ENCODE peak calls at places on chromosome 1, in six cellular contexts. K is ovary, T is brain microvascular endothelial cell, X is fibroblast of lung, U is tibial nerve, R is HCT116. N is an unnamed sample.

GRCh38 chr1:213623103-213623581 is 364.6 kb upstream of the PROX1 start:
- DNase-seq in K (no peak), T (no peak), X (no peak), U (no peak), R (no peak), N (no peak)

GRCh38 chr1:86152887-86153286 is 3.7 kb downstream of the COL24A1 start:
- DNase-seq in K (no peak), T (no peak), X (no peak), U (no peak), R (no peak), N (no peak)

GRCh38 chr1:125118147-125118993 is 3933.6 kb downstream of the SRGAP2C start:
- DNase-seq in K (no peak), T (no peak), X (no peak), U (no peak), R (no peak), N (no peak)

GRCh38 chr1:68959631-68960030 is 462.7 kb upstream of the DEPDC1 start:
- DNase-seq in K (no peak), T (no peak), X (no peak), U (no peak), R (no peak), N (no peak)

GRCh38 chr1:55035904-55036303 is 3.4 kb upstream of the PCSK9 start:
- DNase-seq in K (no peak), T (no peak), X (no peak), U (no peak), R (peak), N (no peak)

GRCh38 chr1:226655251-226656163 is 83.6 kb downstream of the ITPKB start:
- DNase-seq in K (no peak), T (no peak), X (no peak), U (no peak), R (no peak), N (no peak)

GRCh38 chr1:229114781-229115417 is 156.0 kb upstream of the RAB4A start:
- DNase-seq in K (peak), T (no peak), X (peak), U (no peak), R (no peak), N (no peak)

GRCh38 chr1:34113887-34114286 is 51.1 kb downstream of the CSMD2 start:
- DNase-seq in K (no peak), T (peak), X (no peak), U (no peak), R (peak), N (no peak)

GRCh38 chr1:209926045-209926444 is 12.0 kb upstream of the SYT14 start:
- DNase-seq in K (no peak), T (peak), X (peak), U (no peak), R (no peak), N (no peak)

GRCh38 chr1:245459621-245460020 is 304.8 kb downstream of the KIF26B start:
- DNase-seq in K (no peak), T (no peak), X (no peak), U (no peak), R (no peak), N (no peak)

GRCh38 chr1:220808501-220809186 is 21.9 kb downstream of the MTARC1 start:
- DNase-seq in K (no peak), T (peak), X (no peak), U (no peak), R (no peak), N (no peak)

GRCh38 chr1:225474986-225475820 is 47.4 kb upstream of the LBR start:
- DNase-seq in K (peak), T (peak), X (peak), U (no peak), R (peak), N (no peak)

GRCh38 chr1:4638347-4638734 is 16.1 kb upstream of the AJAP1 start:
- DNase-seq in K (no peak), T (no peak), X (no peak), U (no peak), R (no peak), N (no peak)

GRCh38 chr1:117616967-117617366 is 11.1 kb downstream of the TENT5C start:
- DNase-seq in K (no peak), T (no peak), X (no peak), U (no peak), R (no peak), N (no peak)

GRCh38 chr1:91736146-91736998 is 149.6 kb downstream of the TGFBR3 start:
- DNase-seq in K (no peak), T (no peak), X (peak), U (no peak), R (no peak), N (no peak)

GRCh38 chr1:47351305-47351704 is 17.7 kb downstream of the CMPK1 start:
- DNase-seq in K (no peak), T (no peak), X (no peak), U (no peak), R (no peak), N (no peak)

GRCh38 chr1:54945393-54945936 is 35.0 kb upstream of the TMEM61 start:
- DNase-seq in K (no peak), T (no peak), X (no peak), U (no peak), R (no peak), N (no peak)

GRCh38 chr1:23598424-23598823 is 39.1 kb upstream of the ID3 start:
- DNase-seq in K (no peak), T (no peak), X (no peak), U (no peak), R (no peak), N (no peak)

GRCh38 chr1:179166663-179167417 is 62.6 kb downstream of the ABL2 start:
- DNase-seq in K (no peak), T (no peak), X (peak), U (no peak), R (no peak), N (no peak)

GRCh38 chr1:35539824-35540261 is 17.4 kb downstream of the KIAA0319L start:
- DNase-seq in K (no peak), T (no peak), X (peak), U (no peak), R (no peak), N (no peak)

GRCh38 chr1:152962876-152963415 is 7.5 kb upstream of the SPRR4 start:
- DNase-seq in K (no peak), T (no peak), X (no peak), U (no peak), R (no peak), N (no peak)

GRCh38 chr1:192475970-192476369 is 99.6 kb upstream of the RGS1 start:
- DNase-seq in K (no peak), T (no peak), X (no peak), U (no peak), R (no peak), N (no peak)

GRCh38 chr1:196030455-196030854 is 577.8 kb downstream of the KCNT2 start:
- DNase-seq in K (no peak), T (no peak), X (no peak), U (no peak), R (no peak), N (no peak)

GRCh38 chr1:196029410-196029809 is 578.8 kb downstream of the KCNT2 start:
- DNase-seq in K (no peak), T (no peak), X (no peak), U (no peak), R (no peak), N (no peak)

GRCh38 chr1:196034080-196034706 is 574.0 kb downstream of the KCNT2 start:
- DNase-seq in K (no peak), T (no peak), X (peak), U (no peak), R (no peak), N (no peak)
- H3K4me3 ChIP-seq in K (no peak), T (no peak), X (no peak), U (no peak), R (no peak), N (no peak)

GRCh38 chr1:94329276-94329675 is 88.9 kb upstream of the ABCD3 start:
- DNase-seq in K (no peak), T (no peak), X (no peak), U (no peak), R (no peak), N (no peak)

GRCh38 chr1:94332516-94332915 is 85.7 kb upstream of the ABCD3 start:
- DNase-seq in K (no peak), T (no peak), X (no peak), U (no peak), R (no peak), N (no peak)

GRCh38 chr1:94332952-94333351 is 85.2 kb upstream of the ABCD3 start:
- DNase-seq in K (no peak), T (peak), X (peak), U (no peak), R (no peak), N (no peak)

GRCh38 chr1:94327001-94327685 is 89.8 kb upstream of the ARHGAP29 start:
- DNase-seq in K (no peak), T (peak), X (no peak), U (no peak), R (peak), N (no peak)

DNA sequence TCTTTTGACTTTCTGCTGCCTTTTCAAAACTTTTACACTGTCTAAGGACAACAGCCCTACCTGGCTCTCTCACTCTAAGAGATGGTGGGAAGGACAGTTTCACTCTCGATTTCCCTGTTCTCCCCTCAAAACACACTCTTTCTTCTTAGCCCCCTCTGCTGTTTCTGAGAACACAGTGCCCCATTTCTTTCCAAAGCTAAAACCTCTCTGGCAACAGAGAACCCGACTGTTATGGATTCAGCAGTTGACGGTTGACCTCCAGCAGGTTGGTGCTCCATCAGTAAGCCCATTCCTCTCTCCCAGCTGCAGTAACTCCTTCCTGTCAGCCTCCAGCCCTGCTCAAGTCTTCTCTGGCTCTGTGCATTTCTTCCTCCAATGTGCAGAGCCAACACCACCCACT is 88.2 kb upstream of the ABCD3 start:
- DNase-seq in K (no peak), T (peak), X (peak), U (no peak), R (no peak), N (no peak)
- TF ChIP-seq CTCF in K (no peak), T (peak), X (peak), U (peak), R (peak), N (peak)

GRCh38 chr1:94302960-94303359 is 65.6 kb upstream of the ARHGAP29 start:
- DNase-seq in K (no peak), T (no peak), X (no peak), U (no peak), R (no peak), N (no peak)

GRCh38 chr1:94301186-94301585 is 63.8 kb upstream of the ARHGAP29 start:
- DNase-seq in K (no peak), T (no peak), X (no peak), U (no peak), R (no peak), N (no peak)

GRCh38 chr1:94304553-94304952 is 67.2 kb upstream of the ARHGAP29 start:
- DNase-seq in K (no peak), T (no peak), X (no peak), U (no peak), R (no peak), N (no peak)

GRCh38 chr1:94300731-94301130 is 63.3 kb upstream of the ARHGAP29 start:
- DNase-seq in K (no peak), T (no peak), X (no peak), U (no peak), R (no peak), N (no peak)

DNA sequence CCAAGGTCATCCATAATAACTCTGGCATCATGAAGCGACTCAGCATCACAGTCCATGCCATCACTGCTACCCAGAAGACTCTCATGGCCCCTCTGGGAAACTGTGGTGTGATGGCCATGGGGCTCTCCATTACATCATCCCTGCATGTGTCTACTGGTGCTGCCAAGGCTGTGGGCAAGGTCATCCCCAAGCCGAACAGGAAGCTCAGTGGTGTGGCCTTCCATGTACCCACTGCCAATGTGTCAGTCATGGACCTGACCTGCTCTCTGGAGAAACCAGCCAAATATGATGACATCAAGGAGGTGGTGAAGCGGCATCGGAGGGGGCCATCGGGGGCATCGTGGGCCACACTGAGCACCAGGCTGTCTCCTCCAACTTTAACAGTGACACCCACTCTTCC is 65.1 kb upstream of the ARHGAP29 start:
- DNase-seq in K (no peak), T (no peak), X (no peak), U (no peak), R (no peak), N (no peak)
- H3K27ac ChIP-seq in K (no peak), T (no peak), X (no peak), U (no peak), R (peak), N (no peak)

DNA sequence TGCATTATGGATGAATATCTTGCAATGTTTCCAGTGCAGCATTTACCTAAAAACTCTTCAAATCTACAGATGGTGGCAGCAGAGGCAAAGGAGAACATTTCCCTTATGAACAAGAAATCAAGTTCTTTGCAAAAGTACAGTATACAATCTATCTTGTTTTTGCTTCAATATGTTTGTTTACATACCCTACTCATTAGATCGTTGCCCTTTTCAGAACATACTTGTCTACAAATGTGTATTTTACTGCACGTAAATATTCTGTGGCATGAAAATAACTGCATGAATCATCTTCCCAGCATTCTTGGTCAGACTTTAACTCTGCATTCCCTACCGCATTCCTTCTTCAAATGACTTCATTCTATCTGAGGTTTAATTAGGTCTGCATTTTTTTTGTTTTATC is 212.7 kb downstream of the ZP4 start:
- DNase-seq in K (no peak), T (peak), X (peak), U (no peak), R (no peak), N (no peak)
- H3K4me3 ChIP-seq in K (no peak), T (no peak), X (no peak), U (no peak), R (no peak), N (no peak)

DNA sequence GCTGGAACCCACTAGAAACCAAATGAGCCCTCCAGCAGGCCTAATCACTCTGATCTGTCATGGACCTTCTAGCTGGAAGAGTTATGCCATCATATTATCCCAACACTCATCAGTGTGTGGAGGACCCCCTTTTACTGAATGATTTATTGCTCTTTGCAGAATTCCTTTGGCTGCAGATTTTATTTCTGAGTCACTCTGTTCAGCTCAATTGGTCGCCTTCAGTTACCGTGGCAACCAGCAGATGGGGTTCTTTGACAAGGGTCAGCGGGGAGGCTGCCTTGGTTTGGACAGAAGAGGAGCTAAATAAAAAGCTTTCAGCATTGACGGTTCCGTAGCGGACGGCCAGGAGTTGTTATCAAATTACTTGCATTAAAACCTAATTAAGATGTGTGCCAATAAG is 220.1 kb downstream of the SDCCAG8 start:
- DNase-seq in K (no peak), T (peak), X (peak), U (no peak), R (no peak), N (no peak)
- TF ChIP-seq CTCF in K (no peak), T (peak), X (peak), U (no peak), R (no peak), N (no peak)

DNA sequence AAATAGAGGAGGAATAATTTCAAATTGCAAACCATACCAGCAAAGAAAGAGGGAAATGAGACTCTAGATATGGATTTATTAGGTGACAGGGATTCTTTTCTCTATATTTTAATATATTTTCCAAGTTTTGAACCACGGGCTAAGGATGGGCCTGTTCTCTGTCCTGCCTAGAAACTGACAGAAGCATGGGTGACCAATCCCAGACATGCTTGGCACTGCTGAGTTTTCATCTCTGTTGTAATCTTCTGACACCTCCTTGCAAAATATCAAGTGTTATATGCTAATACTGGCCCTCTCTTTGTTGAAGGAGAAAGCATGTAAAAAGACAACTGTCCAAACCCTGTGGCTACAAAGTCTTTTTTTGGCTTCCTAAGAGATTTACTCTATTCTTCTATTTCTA is 774 bp upstream of the ANGPTL7 start:
- DNase-seq in K (no peak), T (no peak), X (peak), U (no peak), R (no peak), N (no peak)
- H3K27ac ChIP-seq in K (no peak), T (no peak), X (no peak), U (peak), R (no peak), N (no peak)

GRCh38 chr1:17440827-17441168 is 1.3 kb upstream of the RCC2 start:
- DNase-seq in K (no peak), T (no peak), X (peak), U (no peak), R (no peak), N (no peak)

GRCh38 chr1:17442841-17443240 is 3.4 kb upstream of the RCC2 start:
- DNase-seq in K (no peak), T (no peak), X (no peak), U (no peak), R (no peak), N (no peak)

GRCh38 chr1:17441265-17441992 is 2.0 kb upstream of the RCC2 start:
- DNase-seq in K (no peak), T (no peak), X (peak), U (no peak), R (peak), N (no peak)

GRCh38 chr1:17440074-17440826 is 773 bp upstream of the RCC2 start:
- DNase-seq in K (no peak), T (no peak), X (peak), U (no peak), R (no peak), N (no peak)

DNA sequence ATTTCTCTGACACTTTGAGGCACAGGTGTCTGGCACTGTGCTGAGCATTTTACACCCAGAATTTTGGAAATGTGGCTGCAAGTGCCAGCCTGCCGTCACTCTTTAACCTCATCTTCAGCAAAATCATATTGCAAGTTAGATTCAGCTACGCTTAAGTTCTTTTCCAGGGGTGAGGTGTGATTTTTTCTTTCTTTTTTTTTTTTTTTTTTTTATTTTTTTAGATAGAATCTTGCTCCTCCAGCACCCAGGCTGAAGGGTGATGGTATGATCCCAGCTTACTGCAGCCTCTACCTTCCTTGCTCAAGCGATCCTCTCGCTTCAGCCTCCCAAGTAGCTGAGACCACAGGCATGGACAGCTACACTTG is 2.5 kb upstream of the RCC2 start:
- DNase-seq in K (no peak), T (no peak), X (no peak), U (no peak), R (no peak), N (no peak)
- H3K4me3 ChIP-seq in K (no peak), T (no peak), X (no peak), U (no peak), R (no peak), N (no peak)

GRCh38 chr1:12052997-12053686 is 10.0 kb upstream of the TNFRSF8 start:
- DNase-seq in K (peak), T (no peak), X (no peak), U (no peak), R (no peak), N (no peak)
- TF ChIP-seq CTCF in K (no peak), T (no peak), X (no peak), U (no peak), R (peak), N (no peak)

N was measured in esophagus squamous epithelium.